ENCODE peak calls at places on chromosome 21, in five cellular contexts. One of them, this sample, is unnamed.

GRCh38 chr21:42839271-42840231 is 39.8 kb downstream of the WDR4 start:
- DNase-seq in activated CD8-positive, alpha-beta memory T cell treated with anti-CD3 and anti-CD28 coated beads for 48 hours: no peak
- DNase-seq in LoVo: no peak
- DNase-seq in mammary epithelial cell: no peak
- DNase-seq in NAMALWA: no peak
- DNase-seq in this sample: no peak

GRCh38 chr21:45899317-45900033 is 82.1 kb upstream of the COL6A1 start:
- DNase-seq in NAMALWA: no peak
- DNase-seq in mammary epithelial cell: peak
- DNase-seq in activated CD8-positive, alpha-beta memory T cell treated with anti-CD3 and anti-CD28 coated beads for 48 hours: no peak
- DNase-seq in LoVo: no peak
- DNase-seq in this sample: no peak

GRCh38 chr21:27564684-27565280 is 597.9 kb upstream of the ADAMTS5 start:
- DNase-seq in NAMALWA: peak
- DNase-seq in LoVo: peak
- DNase-seq in mammary epithelial cell: peak
- DNase-seq in activated CD8-positive, alpha-beta memory T cell treated with anti-CD3 and anti-CD28 coated beads for 48 hours: no peak
- DNase-seq in this sample: peak

GRCh38 chr21:28294046-28294445 is 698.6 kb downstream of the LTN1 start:
- DNase-seq in NAMALWA: no peak
- DNase-seq in LoVo: no peak
- DNase-seq in activated CD8-positive, alpha-beta memory T cell treated with anti-CD3 and anti-CD28 coated beads for 48 hours: no peak
- DNase-seq in mammary epithelial cell: peak
- DNase-seq in this sample: peak

GRCh38 chr21:42426424-42426823 is 22.7 kb downstream of the UBASH3A start:
- DNase-seq in mammary epithelial cell: no peak
- DNase-seq in activated CD8-positive, alpha-beta memory T cell treated with anti-CD3 and anti-CD28 coated beads for 48 hours: no peak
- DNase-seq in LoVo: no peak
- DNase-seq in NAMALWA: no peak
- DNase-seq in this sample: no peak

GRCh38 chr21:19122371-19122770 is 718.8 kb upstream of the TMPRSS15 start:
- DNase-seq in mammary epithelial cell: no peak
- DNase-seq in NAMALWA: no peak
- DNase-seq in activated CD8-positive, alpha-beta memory T cell treated with anti-CD3 and anti-CD28 coated beads for 48 hours: no peak
- DNase-seq in LoVo: no peak
- DNase-seq in this sample: no peak

GRCh38 chr21:45209685-45210284 is 77.9 kb downstream of the POFUT2 start:
- DNase-seq in NAMALWA: peak
- DNase-seq in LoVo: no peak
- DNase-seq in mammary epithelial cell: no peak
- DNase-seq in activated CD8-positive, alpha-beta memory T cell treated with anti-CD3 and anti-CD28 coated beads for 48 hours: no peak
- DNase-seq in this sample: no peak

GRCh38 chr21:14116080-14116481 is 94.7 kb downstream of the LIPI start:
- DNase-seq in mammary epithelial cell: no peak
- DNase-seq in NAMALWA: no peak
- DNase-seq in LoVo: no peak
- DNase-seq in activated CD8-positive, alpha-beta memory T cell treated with anti-CD3 and anti-CD28 coated beads for 48 hours: no peak
- DNase-seq in this sample: no peak

GRCh38 chr21:45300786-45301520 is 13.3 kb upstream of the POFUT2 start:
- DNase-seq in mammary epithelial cell: no peak
- DNase-seq in NAMALWA: no peak
- DNase-seq in LoVo: no peak
- DNase-seq in activated CD8-positive, alpha-beta memory T cell treated with anti-CD3 and anti-CD28 coated beads for 48 hours: no peak
- DNase-seq in this sample: no peak

GRCh38 chr21:31781737-31782136 is 49.8 kb upstream of the SCAF4 start:
- DNase-seq in activated CD8-positive, alpha-beta memory T cell treated with anti-CD3 and anti-CD28 coated beads for 48 hours: no peak
- DNase-seq in LoVo: peak
- DNase-seq in mammary epithelial cell: no peak
- DNase-seq in NAMALWA: no peak
- DNase-seq in this sample: no peak

GRCh38 chr21:33540711-33541104 is 1.2 kb downstream of the GART start:
- DNase-seq in activated CD8-positive, alpha-beta memory T cell treated with anti-CD3 and anti-CD28 coated beads for 48 hours: no peak
- DNase-seq in NAMALWA: peak
- DNase-seq in LoVo: no peak
- DNase-seq in mammary epithelial cell: no peak
- DNase-seq in this sample: no peak

GRCh38 chr21:33968998-33969353 is 53.4 kb upstream of the ATP5PO start:
- DNase-seq in NAMALWA: no peak
- DNase-seq in LoVo: no peak
- DNase-seq in activated CD8-positive, alpha-beta memory T cell treated with anti-CD3 and anti-CD28 coated beads for 48 hours: no peak
- DNase-seq in mammary epithelial cell: no peak
- DNase-seq in this sample: no peak

GRCh38 chr21:37503848-37504467 is 137.4 kb downstream of the DYRK1A start:
- DNase-seq in activated CD8-positive, alpha-beta memory T cell treated with anti-CD3 and anti-CD28 coated beads for 48 hours: no peak
- DNase-seq in mammary epithelial cell: no peak
- DNase-seq in NAMALWA: no peak
- DNase-seq in LoVo: no peak
- DNase-seq in this sample: no peak

GRCh38 chr21:33198346-33199135 is 31.2 kb upstream of the IFNAR2 start:
- DNase-seq in NAMALWA: no peak
- DNase-seq in mammary epithelial cell: no peak
- DNase-seq in LoVo: no peak
- DNase-seq in activated CD8-positive, alpha-beta memory T cell treated with anti-CD3 and anti-CD28 coated beads for 48 hours: no peak
- DNase-seq in this sample: no peak

GRCh38 chr21:38129711-38130110 is 127.1 kb upstream of the KCNJ15 start:
- DNase-seq in LoVo: no peak
- DNase-seq in mammary epithelial cell: no peak
- DNase-seq in activated CD8-positive, alpha-beta memory T cell treated with anti-CD3 and anti-CD28 coated beads for 48 hours: no peak
- DNase-seq in NAMALWA: no peak
- DNase-seq in this sample: no peak

GRCh38 chr21:41437754-41438153 is 11.7 kb downstream of the MX1 start:
- DNase-seq in LoVo: no peak
- DNase-seq in mammary epithelial cell: no peak
- DNase-seq in activated CD8-positive, alpha-beta memory T cell treated with anti-CD3 and anti-CD28 coated beads for 48 hours: no peak
- DNase-seq in NAMALWA: no peak
- DNase-seq in this sample: no peak

GRCh38 chr21:26849428-26850115 is 4.4 kb upstream of the ADAMTS1 start:
- DNase-seq in NAMALWA: peak
- DNase-seq in mammary epithelial cell: peak
- DNase-seq in activated CD8-positive, alpha-beta memory T cell treated with anti-CD3 and anti-CD28 coated beads for 48 hours: no peak
- DNase-seq in LoVo: peak
- DNase-seq in this sample: no peak

GRCh38 chr21:32994305-32994704 is 31.4 kb upstream of the OLIG2 start:
- DNase-seq in NAMALWA: peak
- DNase-seq in mammary epithelial cell: no peak
- DNase-seq in activated CD8-positive, alpha-beta memory T cell treated with anti-CD3 and anti-CD28 coated beads for 48 hours: no peak
- DNase-seq in LoVo: peak
- DNase-seq in this sample: peak